ENCODE peak calls at places on chromosomes 4 and X, in six cellular contexts. L is SK-N-SH; W is amygdala; Y is stimulated activated naive B cell treated with anti-CD40 and anti-IgM and Interleukin-4, amounts not matched to agents 10 μg/mL and 1 μg/mL and 100 μg/mL, for 72 hours; Z is stimulated activated CD4-positive, alpha-beta T cell treated with anti-CD3 and anti-CD28 coated beads, Interleukin-12 subunit alpha, Interleukin-12 subunit beta, amount 100 ng/mL, for 4 hours; D is skeletal muscle cell. G is an unnamed sample.

GRCh38 chr4:39617534-39617933 is 21.1 kb downstream of the SMIM14 start:
- DNase-seq in W (no peak), L (no peak), D (no peak), Z (no peak), Y (no peak), G (no peak)

GRCh38 chr4:122968227-122968812 is 45.9 kb upstream of the NUDT6 start:
- DNase-seq in Y (no peak), D (peak), L (no peak), Z (no peak), W (no peak), G (no peak)

GRCh38 chr4:7210818-7211217 is 18.5 kb downstream of the SORCS2 start:
- DNase-seq in Y (no peak), Z (no peak), W (no peak), L (no peak), D (peak), G (no peak)

GRCh38 chr4:108359130-108359709 is 190.5 kb upstream of the LEF1 start:
- DNase-seq in Z (no peak), D (no peak), W (no peak), L (no peak), Y (no peak), G (no peak)

GRCh38 chrX:41602946-41603345 is 85.8 kb upstream of the GPR34 start:
- DNase-seq in W (no peak), Z (no peak), Y (no peak), D (no peak), L (no peak), G (no peak)

GRCh38 chr4:138338840-138339239 is 96.7 kb upstream of the SLC7A11 start:
- DNase-seq in D (no peak), W (no peak), Z (no peak), Y (no peak), L (no peak), G (no peak)

GRCh38 chr4:7103599-7104365 is 35.9 kb upstream of the GRPEL1 start:
- DNase-seq in L (peak), W (no peak), Z (no peak), Y (no peak), D (no peak), G (no peak)

GRCh38 chr4:19982556-19982955 is 269.1 kb upstream of the SLIT2 start:
- DNase-seq in Z (no peak), Y (no peak), D (no peak), L (no peak), W (no peak), G (no peak)

GRCh38 chr4:23956601-23957364 is 66.9 kb upstream of the PPARGC1A start:
- DNase-seq in L (no peak), D (no peak), W (no peak), Z (no peak), Y (no peak), G (no peak)

GRCh38 chr4:1061747-1062146 is 50.3 kb downstream of the FGFRL1 start:
- DNase-seq in D (no peak), Z (no peak), L (no peak), Y (no peak), W (no peak), G (no peak)

GRCh38 chr4:79959652-79960051 is 113.4 kb downstream of the ANTXR2 start:
- DNase-seq in Z (no peak), L (no peak), W (no peak), D (no peak), Y (no peak), G (no peak)

GRCh38 chr4:74440356-74440755 is 4.6 kb upstream of the AREG start:
- DNase-seq in Z (no peak), D (no peak), W (no peak), Y (no peak), L (peak), G (no peak)

GRCh38 chrX:132181364-132181763 is 37.9 kb downstream of the RAP2C start:
- DNase-seq in Y (no peak), D (no peak), Z (no peak), W (no peak), L (no peak), G (no peak)

GRCh38 chr4:21726255-21726815 is 222.2 kb downstream of the KCNIP4 start:
- DNase-seq in D (no peak), W (no peak), Z (no peak), L (no peak), Y (no peak), G (no peak)

GRCh38 chrX:109624641-109625311 is at the start of gene KCNE5:
- DNase-seq in L (peak), Z (no peak), Y (no peak), W (no peak), D (no peak), G (peak)

GRCh38 chr4:912548-913279 is 19.4 kb downstream of the GAK start:
- DNase-seq in W (no peak), Y (no peak), D (no peak), Z (no peak), L (no peak), G (no peak)

GRCh38 chrX:150446151-150446550 is 83.0 kb downstream of the MAMLD1 start:
- DNase-seq in D (no peak), W (no peak), Z (no peak), Y (no peak), L (no peak), G (no peak)

GRCh38 chrX:72050011-72050410 is 81.7 kb downstream of the RTL5 start:
- DNase-seq in Y (no peak), W (no peak), D (no peak), L (no peak), Z (no peak), G (no peak)